ENCODE peak calls at places on chromosomes 6 and 20, in four cellular contexts. U is HepG2, G is K562, H is WTC11. A is an unnamed sample.

GRCh38 chr20:63885264-63886053 is 9.5 kb upstream of the DNAJC5 start:
- DNase-seq in U (no peak), G (no peak), H (no peak), A (no peak)

GRCh38 chr6:25541228-25541627 is 110.8 kb upstream of the SCGN start:
- DNase-seq in U (no peak), G (no peak), H (no peak), A (no peak)

GRCh38 chr6:111566873-111567517 is 38.7 kb downstream of the TRAF3IP2 start:
- DNase-seq in U (no peak), G (no peak), H (no peak), A (no peak)

GRCh38 chr20:14055127-14055742 is 59.9 kb downstream of the MACROD2 start:
- DNase-seq in U (peak), G (peak), H (no peak), A (peak)

GRCh38 chr6:127516676-127517273 is 2.4 kb downstream of the MTCL3 start:
- DNase-seq in U (peak), G (peak), H (peak), A (peak)

GRCh38 chr6:68046756-68047155 is 588.3 kb upstream of the ADGRB3 start:
- DNase-seq in U (no peak), G (no peak), H (no peak), A (no peak)

GRCh38 chr20:52003415-52003814 is 188.2 kb downstream of the ZFP64 start:
- DNase-seq in U (no peak), G (no peak), H (no peak), A (no peak)

GRCh38 chr20:60693513-60694133 is 558.4 kb upstream of the CDH4 start:
- DNase-seq in U (no peak), G (no peak), H (no peak), A (no peak)

GRCh38 chr6:150299873-150300485 is 68.8 kb upstream of the IYD start:
- DNase-seq in U (no peak), G (no peak), H (no peak), A (no peak)

GRCh38 chr6:137690029-137690428 is 177.0 kb upstream of the TNFAIP3 start:
- DNase-seq in U (no peak), G (no peak), H (no peak), A (no peak)

GRCh38 chr6:116327803-116328527 is 42.8 kb upstream of the DSE start:
- DNase-seq in U (no peak), G (no peak), H (no peak), A (no peak)

GRCh38 chr6:83310046-83310445 is 116.9 kb downstream of the RWDD2A start:
- DNase-seq in U (no peak), G (no peak), H (no peak), A (no peak)

GRCh38 chr6:44667226-44667625 is 279.7 kb downstream of the CDC5L start:
- DNase-seq in U (peak), G (no peak), H (peak), A (no peak)

GRCh38 chr20:32527052-32527446 is 58.1 kb downstream of the NOL4L start:
- DNase-seq in U (no peak), G (no peak), H (no peak), A (no peak)

GRCh38 chr20:50538276-50538675 is 28.1 kb downstream of the PTPN1 start:
- DNase-seq in U (no peak), G (no peak), H (no peak), A (no peak)

GRCh38 chr6:168016756-168017525 is 19.5 kb downstream of the KIF25 start:
- DNase-seq in U (no peak), G (no peak), H (no peak), A (no peak)

GRCh38 chr20:6074784-6075183 is 20.9 kb upstream of the LRRN4 start:
- DNase-seq in U (no peak), G (no peak), H (no peak), A (no peak)

GRCh38 chr20:37836926-37837325 is 66.0 kb upstream of the VSTM2L start:
- DNase-seq in U (no peak), G (no peak), H (no peak), A (no peak)

GRCh38 chr20:37841389-37841788 is 61.5 kb upstream of the VSTM2L start:
- DNase-seq in U (no peak), G (no peak), H (no peak), A (no peak)

GRCh38 chr20:37838769-37839431 is 64.0 kb upstream of the VSTM2L start:
- DNase-seq in U (no peak), G (no peak), H (no peak), A (no peak)

GRCh38 chr20:37837934-37838333 is 65.0 kb upstream of the VSTM2L start:
- DNase-seq in U (no peak), G (no peak), H (no peak), A (no peak)

DNA sequence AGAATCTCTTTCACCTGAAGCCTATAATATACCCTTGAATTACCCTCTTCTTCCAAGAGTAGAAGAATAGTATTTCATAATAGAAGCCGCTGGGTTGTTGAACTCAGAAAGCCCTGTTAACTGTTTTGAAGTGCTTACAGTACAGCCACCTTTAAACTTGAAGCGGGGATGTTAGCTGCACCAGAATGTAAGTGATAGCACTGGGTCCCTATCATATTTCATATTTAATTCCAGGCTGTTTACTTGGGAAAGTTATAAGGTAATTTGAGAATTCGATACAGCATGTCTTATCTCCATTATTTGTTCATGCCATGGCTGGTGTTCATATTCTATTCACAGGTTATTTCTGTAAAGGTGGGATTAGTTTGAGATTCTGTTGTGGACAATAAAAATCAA is 63.5 kb upstream of the VSTM2L start:
- DNase-seq in U (no peak), G (no peak), H (no peak), A (no peak)
- TF ChIP-seq HMGXB4 in U (no peak), G (no peak), H (no peak), A (no peak)

GRCh38 chr6:4280031-4280430 is 144.7 kb upstream of the ECI2 start:
- DNase-seq in U (no peak), G (no peak), H (no peak), A (no peak)

GRCh38 chr6:4282926-4283325 is 147.6 kb upstream of the ECI2 start:
- DNase-seq in U (no peak), G (no peak), H (no peak), A (no peak)

GRCh38 chr6:4280721-4281120 is 145.3 kb upstream of the ECI2 start:
- DNase-seq in U (no peak), G (no peak), H (no peak), A (peak)

GRCh38 chr6:4281341-4282293 is 146.2 kb upstream of the ECI2 start:
- DNase-seq in U (no peak), G (no peak), H (peak), A (no peak)
- TF ChIP-seq HMGXB4 in U (no peak), G (no peak), H (no peak), A (no peak)

GRCh38 chr6:37630281-37630799 is 67.3 kb downstream of the MDGA1 start:
- DNase-seq in U (peak), G (peak), H (no peak), A (peak)
- TF ChIP-seq HMGXB4 in U (no peak), G (no peak), H (no peak), A (no peak)

GRCh38 chr6:14082771-14083170 is 34.8 kb upstream of the CD83 start:
- DNase-seq in U (no peak), G (no peak), H (no peak), A (no peak)
- TF ChIP-seq HMGXB4 in U (no peak), G (no peak), H (no peak), A (no peak)

DNA sequence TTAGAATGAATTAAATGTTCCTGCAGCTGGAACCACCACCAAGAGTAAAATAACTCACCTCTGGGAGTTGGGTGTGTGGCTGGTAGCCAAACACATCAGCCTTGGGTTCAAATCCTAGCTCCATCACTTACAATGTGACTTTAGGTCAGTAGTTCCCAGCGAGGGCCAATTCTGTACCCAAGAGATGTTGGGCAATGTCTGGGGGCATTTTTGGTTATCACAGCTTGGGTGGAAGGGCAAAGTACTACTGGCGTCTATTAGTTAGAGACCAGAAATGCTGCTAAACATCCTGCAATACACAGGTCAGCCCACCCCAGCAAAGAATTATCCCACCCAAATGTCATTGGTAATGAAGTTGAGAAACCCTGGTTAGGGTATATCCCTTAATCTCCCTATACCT is 48.8 kb downstream of the SLC13A3 start:
- DNase-seq in U (no peak), G (no peak), H (no peak), A (no peak)
- TF ChIP-seq HMGXB4 in U (no peak), G (no peak), H (no peak), A (no peak)